ENCODE peak calls at places on chromosomes 1 and 21, in five cellular contexts. One of them, this sample, is unnamed.

GRCh38 chr1:232452137-232452536 is 177.8 kb downstream of the SIPA1L2 start:
- DNase-seq in amygdala: no peak
- DNase-seq in DMS 273 treated with DMSO at 0.1 percent for 48 hours: no peak
- DNase-seq in stimulated activated CD4-positive, alpha-beta T cell treated with anti-CD3 and anti-CD28 coated beads, Interleukin-15, amount 100 ng/mL, for 1 hour: no peak
- DNase-seq in ELR: no peak
- DNase-seq in this sample: no peak

GRCh38 chr21:46308431-46308830 is 15.2 kb downstream of the C21orf58 start:
- DNase-seq in amygdala: no peak
- DNase-seq in DMS 273 treated with DMSO at 0.1 percent for 48 hours: no peak
- DNase-seq in stimulated activated CD4-positive, alpha-beta T cell treated with anti-CD3 and anti-CD28 coated beads, Interleukin-15, amount 100 ng/mL, for 1 hour: no peak
- DNase-seq in ELR: no peak
- DNase-seq in this sample: no peak

GRCh38 chr21:33036430-33037162 is 10.9 kb downstream of the OLIG2 start:
- DNase-seq in amygdala: no peak
- DNase-seq in DMS 273 treated with DMSO at 0.1 percent for 48 hours: no peak
- DNase-seq in stimulated activated CD4-positive, alpha-beta T cell treated with anti-CD3 and anti-CD28 coated beads, Interleukin-15, amount 100 ng/mL, for 1 hour: no peak
- DNase-seq in ELR: peak
- DNase-seq in this sample: peak

GRCh38 chr1:162380061-162380846 is 1.3 kb upstream of the C1orf226 start:
- DNase-seq in amygdala: no peak
- DNase-seq in DMS 273 treated with DMSO at 0.1 percent for 48 hours: no peak
- DNase-seq in stimulated activated CD4-positive, alpha-beta T cell treated with anti-CD3 and anti-CD28 coated beads, Interleukin-15, amount 100 ng/mL, for 1 hour: no peak
- DNase-seq in ELR: no peak
- DNase-seq in this sample: no peak

GRCh38 chr1:20484526-20485462 is 1.2 kb downstream of the CAMK2N1 start:
- DNase-seq in amygdala: no peak
- DNase-seq in DMS 273 treated with DMSO at 0.1 percent for 48 hours: no peak
- DNase-seq in stimulated activated CD4-positive, alpha-beta T cell treated with anti-CD3 and anti-CD28 coated beads, Interleukin-15, amount 100 ng/mL, for 1 hour: no peak
- DNase-seq in ELR: peak
- DNase-seq in this sample: no peak

GRCh38 chr1:174912243-174912642 is 87.5 kb upstream of the CACYBP start:
- DNase-seq in amygdala: no peak
- DNase-seq in DMS 273 treated with DMSO at 0.1 percent for 48 hours: no peak
- DNase-seq in stimulated activated CD4-positive, alpha-beta T cell treated with anti-CD3 and anti-CD28 coated beads, Interleukin-15, amount 100 ng/mL, for 1 hour: no peak
- DNase-seq in ELR: no peak
- DNase-seq in this sample: no peak

GRCh38 chr1:243475966-243476365 is 220.1 kb downstream of the SDCCAG8 start:
- DNase-seq in amygdala: no peak
- DNase-seq in DMS 273 treated with DMSO at 0.1 percent for 48 hours: peak
- DNase-seq in stimulated activated CD4-positive, alpha-beta T cell treated with anti-CD3 and anti-CD28 coated beads, Interleukin-15, amount 100 ng/mL, for 1 hour: no peak
- DNase-seq in ELR: peak
- DNase-seq in this sample: peak

GRCh38 chr1:43558346-43558841 is 27.7 kb downstream of the PTPRF start:
- DNase-seq in amygdala: no peak
- DNase-seq in DMS 273 treated with DMSO at 0.1 percent for 48 hours: no peak
- DNase-seq in stimulated activated CD4-positive, alpha-beta T cell treated with anti-CD3 and anti-CD28 coated beads, Interleukin-15, amount 100 ng/mL, for 1 hour: no peak
- DNase-seq in ELR: no peak
- DNase-seq in this sample: no peak

GRCh38 chr1:87030740-87031400 is 116.4 kb downstream of the HS2ST1 start:
- DNase-seq in amygdala: no peak
- DNase-seq in DMS 273 treated with DMSO at 0.1 percent for 48 hours: no peak
- DNase-seq in stimulated activated CD4-positive, alpha-beta T cell treated with anti-CD3 and anti-CD28 coated beads, Interleukin-15, amount 100 ng/mL, for 1 hour: no peak
- DNase-seq in ELR: no peak
- DNase-seq in this sample: no peak

GRCh38 chr1:154983776-154984466 is 777 bp downstream of the FLAD1 start:
- DNase-seq in amygdala: no peak
- DNase-seq in DMS 273 treated with DMSO at 0.1 percent for 48 hours: no peak
- DNase-seq in stimulated activated CD4-positive, alpha-beta T cell treated with anti-CD3 and anti-CD28 coated beads, Interleukin-15, amount 100 ng/mL, for 1 hour: no peak
- DNase-seq in ELR: no peak
- DNase-seq in this sample: peak

GRCh38 chr1:84644472-84644871 is 45.8 kb downstream of the SSX2IP start:
- DNase-seq in amygdala: no peak
- DNase-seq in DMS 273 treated with DMSO at 0.1 percent for 48 hours: no peak
- DNase-seq in stimulated activated CD4-positive, alpha-beta T cell treated with anti-CD3 and anti-CD28 coated beads, Interleukin-15, amount 100 ng/mL, for 1 hour: no peak
- DNase-seq in ELR: no peak
- DNase-seq in this sample: no peak

GRCh38 chr21:34129039-34129891 is 55.9 kb downstream of the MRPS6 start:
- DNase-seq in amygdala: no peak
- DNase-seq in DMS 273 treated with DMSO at 0.1 percent for 48 hours: peak
- DNase-seq in stimulated activated CD4-positive, alpha-beta T cell treated with anti-CD3 and anti-CD28 coated beads, Interleukin-15, amount 100 ng/mL, for 1 hour: peak
- DNase-seq in ELR: peak
- DNase-seq in this sample: peak

GRCh38 chr1:236904874-236905741 is 99.1 kb downstream of the MT1HL1 start:
- DNase-seq in amygdala: no peak
- DNase-seq in DMS 273 treated with DMSO at 0.1 percent for 48 hours: no peak
- DNase-seq in stimulated activated CD4-positive, alpha-beta T cell treated with anti-CD3 and anti-CD28 coated beads, Interleukin-15, amount 100 ng/mL, for 1 hour: no peak
- DNase-seq in ELR: peak
- DNase-seq in this sample: peak

GRCh38 chr1:212587304-212588136 is 21.0 kb upstream of the ATF3 start:
- DNase-seq in amygdala: no peak
- DNase-seq in DMS 273 treated with DMSO at 0.1 percent for 48 hours: no peak
- DNase-seq in stimulated activated CD4-positive, alpha-beta T cell treated with anti-CD3 and anti-CD28 coated beads, Interleukin-15, amount 100 ng/mL, for 1 hour: no peak
- DNase-seq in ELR: no peak
- DNase-seq in this sample: no peak

GRCh38 chr1:205810448-205811157 is 2.4 kb downstream of the SLC41A1 start:
- DNase-seq in amygdala: no peak
- DNase-seq in DMS 273 treated with DMSO at 0.1 percent for 48 hours: no peak
- DNase-seq in stimulated activated CD4-positive, alpha-beta T cell treated with anti-CD3 and anti-CD28 coated beads, Interleukin-15, amount 100 ng/mL, for 1 hour: no peak
- DNase-seq in ELR: peak
- DNase-seq in this sample: no peak